ENCODE peak calls at places on chromosomes 1 and 21, in four cellular contexts. T is HFFc6; Q is CD4-positive, alpha-beta T cell; F is GM13976. W is an unnamed sample.

GRCh38 chr1:248805905-248806304 is 19.8 kb downstream of the SH3BP5L start:
- DNase-seq in F (no peak), Q (no peak), T (no peak), W (no peak)

GRCh38 chr1:11638121-11638520 is 16.1 kb downstream of the FBXO2 start:
- DNase-seq in Q (no peak), T (no peak), F (no peak), W (no peak)

GRCh38 chr1:8378202-8378601 is 60.3 kb downstream of the SLC45A1 start:
- DNase-seq in F (no peak), T (no peak), Q (no peak), W (no peak)

GRCh38 chr1:183244466-183244865 is 58.4 kb downstream of the LAMC2 start:
- DNase-seq in F (no peak), Q (no peak), T (no peak), W (no peak)

GRCh38 chr1:2443285-2444137 is 31.1 kb upstream of the PEX10 start:
- DNase-seq in Q (peak; percentile 9), T (no peak), F (no peak), W (no peak)

GRCh38 chr1:173205146-173206051 is 1.7 kb downstream of the TNFSF4 start:
- DNase-seq in Q (peak; percentile 14), F (no peak), T (no peak), W (no peak)

GRCh38 chr1:50531027-50531426 is 107.8 kb upstream of the DMRTA2 start:
- DNase-seq in F (no peak), T (no peak), Q (no peak), W (no peak)

GRCh38 chr1:167200749-167201148 is 19.9 kb upstream of the POU2F1 start:
- DNase-seq in F (no peak), Q (no peak), T (no peak), W (no peak)

GRCh38 chr1:174982971-174983689 is 16.6 kb upstream of the CACYBP start:
- DNase-seq in Q (peak; percentile 25), F (no peak), T (peak; percentile 56), W (no peak)

GRCh38 chr1:11062965-11063401 is 3.2 kb upstream of the SRM start:
- DNase-seq in Q (no peak), T (no peak), F (peak; percentile 79), W (peak; percentile 68)

GRCh38 chr21:42835611-42836401 is 43.5 kb downstream of the WDR4 start:
- DNase-seq in T (no peak), F (no peak), Q (no peak), W (no peak)

GRCh38 chr1:166197141-166197540 is 30.3 kb upstream of the FAM78B start:
- DNase-seq in F (no peak), Q (no peak), T (no peak), W (no peak)

GRCh38 chr21:36428789-36429671 is 43.8 kb downstream of the CHAF1B start:
- DNase-seq in T (no peak), F (no peak), Q (no peak), W (no peak)

GRCh38 chr1:177164380-177165068 is at the start of gene ASTN1:
- DNase-seq in F (no peak), Q (no peak), T (no peak), W (no peak)

GRCh38 chr1:56080123-56080522 is 499.2 kb downstream of the PLPP3 start:
- DNase-seq in F (no peak), T (peak; percentile 31), Q (no peak), W (no peak)

GRCh38 chr1:203204776-203205175 is 18.3 kb upstream of the CHI3L1 start:
- DNase-seq in F (no peak), Q (no peak), T (no peak), W (no peak)

GRCh38 chr1:88813474-88813873 is 77.9 kb downstream of the GTF2B start:
- DNase-seq in Q (no peak), T (no peak), F (no peak), W (no peak)

GRCh38 chr1:30940541-30940940 is 32.0 kb upstream of the SDC3 start:
- DNase-seq in T (no peak), F (no peak), Q (no peak), W (no peak)

GRCh38 chr1:151516031-151516511 is 4.9 kb downstream of the CGN start:
- DNase-seq in Q (no peak), F (no peak), T (no peak), W (no peak)

GRCh38 chr1:148308832-148309458 is 156.9 kb upstream of the NBPF11 start:
- DNase-seq in F (no peak), T (peak; percentile 19), Q (no peak), W (no peak)

GRCh38 chr1:52191395-52191965 is 49.6 kb downstream of the ZFYVE9 start:
- DNase-seq in F (no peak), Q (no peak), T (no peak), W (no peak)

GRCh38 chr21:15080504-15080903 is 15.7 kb upstream of the NRIP1 start:
- DNase-seq in T (no peak), Q (no peak), F (no peak), W (no peak)

GRCh38 chr1:232421143-232421796 is 208.7 kb downstream of the SIPA1L2 start:
- DNase-seq in F (no peak), T (no peak), Q (no peak), W (no peak)

GRCh38 chr1:13892671-13893325 is 192.8 kb downstream of the PRDM2 start:
- DNase-seq in Q (no peak), T (no peak), F (peak; percentile 28), W (no peak)

GRCh38 chr1:246497331-246497915 is 9.7 kb downstream of the SMYD3 start:
- DNase-seq in T (peak; percentile 71), F (peak; percentile 74), Q (no peak), W (no peak)

GRCh38 chr1:30550365-30551220 is 172.8 kb downstream of the MATN1 start:
- DNase-seq in F (no peak), Q (no peak), T (no peak), W (no peak)

GRCh38 chr1:154453577-154454352 is 48.3 kb upstream of the TDRD10 start:
- DNase-seq in T (no peak), Q (no peak), F (no peak), W (no peak)

GRCh38 chr1:6142036-6142621 is 38.0 kb downstream of the CHD5 start:
- DNase-seq in T (no peak), F (no peak), Q (no peak), W (no peak)

GRCh38 chr1:171841931-171842723 is 829 bp downstream of the DNM3 start:
- DNase-seq in T (no peak), Q (no peak), F (peak; percentile 26), W (peak; percentile 13)

GRCh38 chr1:11529330-11529729 is 50.4 kb downstream of the DISP3 start:
- DNase-seq in T (no peak), Q (no peak), F (no peak), W (no peak)

DNA sequence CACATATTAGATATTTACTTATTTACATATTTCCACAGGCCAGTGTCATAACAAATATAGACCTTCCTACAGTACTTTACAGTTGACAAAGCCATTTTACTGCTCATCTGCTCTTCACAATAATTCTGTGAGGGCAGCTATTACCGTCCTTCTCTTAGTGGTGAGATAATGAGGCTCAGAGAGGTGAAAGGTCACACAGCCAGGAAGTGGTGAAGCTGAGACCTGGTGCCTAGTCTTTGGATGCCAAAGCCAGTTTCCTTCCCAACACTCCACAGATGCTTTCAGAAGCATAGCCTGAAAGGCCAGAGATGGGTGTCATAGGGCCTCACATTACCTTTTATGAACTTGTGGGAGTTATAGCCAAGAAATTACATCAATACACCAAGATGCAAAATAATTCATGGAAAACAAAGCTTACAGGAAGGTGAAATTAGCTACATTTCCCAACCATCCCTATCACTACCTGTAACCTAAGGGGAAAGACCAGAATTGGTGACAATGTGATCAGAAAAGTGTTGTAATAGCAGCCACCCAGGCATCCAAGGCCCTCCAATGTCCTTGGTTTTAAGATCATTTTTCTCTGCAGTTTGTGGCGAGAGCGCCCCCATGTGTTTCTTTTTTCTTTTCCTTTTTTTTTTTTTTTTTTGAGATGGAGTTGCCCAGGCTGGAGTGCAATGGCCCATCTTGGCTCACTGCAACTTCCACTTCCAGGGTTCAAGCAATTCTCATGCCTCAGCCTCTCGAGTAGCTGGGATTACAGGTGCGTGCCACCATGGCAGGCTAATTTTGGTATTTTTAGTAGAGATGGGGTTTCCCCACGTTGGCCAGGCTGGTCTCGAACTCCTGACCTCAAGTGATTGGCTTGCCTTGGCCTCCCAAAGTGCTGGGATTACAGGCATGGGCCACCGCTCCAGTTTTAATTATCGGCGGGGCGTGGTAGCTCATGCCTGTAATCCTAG is 26.5 kb upstream of the RPL11 start:
- DNase-seq in F (peak; percentile 59), Q (no peak), T (peak; percentile 4), W (no peak)
- TF ChIP-seq CTCF in F (no peak), Q (no peak), T (peak; percentile 85), W (peak; percentile 37)

DNA sequence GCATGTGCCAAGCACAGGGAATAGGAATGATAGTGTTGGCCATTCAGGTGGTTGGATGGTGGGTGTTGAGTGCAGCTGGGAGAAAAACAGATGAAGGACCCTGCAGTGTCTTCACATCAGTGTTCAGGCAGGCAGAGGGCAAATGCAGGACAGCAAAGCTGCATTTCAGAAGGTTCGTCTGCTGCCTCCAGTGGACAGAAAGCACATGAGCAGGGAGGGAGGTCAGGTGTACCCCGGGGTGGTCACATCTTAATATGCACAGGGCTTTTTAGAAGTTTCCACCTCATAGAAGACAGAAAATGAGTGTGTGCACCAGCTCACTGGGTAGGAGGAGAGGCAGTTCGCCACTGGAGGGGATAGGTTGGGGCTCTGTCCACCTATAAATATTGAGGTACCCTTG is 184.9 kb downstream of the SLC35F3 start:
- DNase-seq in T (no peak), F (no peak), Q (no peak), W (no peak)
- TF ChIP-seq CTCF in T (no peak), F (no peak), Q (no peak), W (peak; percentile 43)

GRCh38 chr21:44741921-44742320 is 30.5 kb upstream of the TSPEAR start:
- DNase-seq in T (no peak), F (no peak), Q (no peak), W (no peak)

GRCh38 chr21:44739316-44739715 is 27.9 kb upstream of the TSPEAR start:
- DNase-seq in F (no peak), T (no peak), Q (no peak), W (no peak)

GRCh38 chr21:44740721-44741120 is 29.3 kb upstream of the TSPEAR start:
- DNase-seq in T (no peak), F (no peak), Q (no peak), W (no peak)

GRCh38 chr21:44738621-44739020 is 27.2 kb upstream of the TSPEAR start:
- DNase-seq in T (no peak), Q (no peak), F (peak; percentile 8), W (no peak)

DNA sequence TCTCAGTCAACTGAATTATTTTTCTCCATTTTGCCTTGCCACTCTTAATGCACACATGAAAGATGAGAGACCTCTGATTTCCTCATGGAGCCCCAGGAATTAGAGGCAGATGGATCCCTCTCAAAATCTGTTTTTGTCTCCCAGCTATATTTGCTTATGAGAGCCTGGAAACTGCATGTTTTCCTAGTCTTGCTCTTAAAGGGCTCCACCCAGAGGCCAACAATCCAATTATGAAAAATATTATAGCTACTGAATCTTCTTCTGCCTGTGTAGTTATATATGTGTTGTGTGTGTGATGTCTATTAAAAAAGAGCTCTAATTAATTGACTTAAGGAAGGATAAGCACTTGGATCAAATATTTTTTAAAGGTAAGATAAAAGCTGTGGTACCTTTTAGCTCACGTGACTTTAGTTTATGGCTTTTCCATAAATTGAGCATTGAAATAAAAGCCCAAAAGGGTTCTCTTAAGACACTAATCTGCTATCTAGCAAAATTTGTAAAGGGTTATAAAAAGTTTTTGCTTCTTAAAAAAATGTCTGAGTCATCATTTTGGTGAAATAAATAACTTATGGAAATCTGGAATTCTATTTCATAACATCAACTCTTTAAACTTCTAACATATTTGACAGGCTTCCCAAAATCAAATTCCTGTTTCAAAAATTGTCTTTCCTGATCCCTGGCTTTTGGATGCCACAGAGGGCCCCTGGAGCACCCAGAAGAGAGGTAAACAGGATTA is 31.2 kb upstream of the TSPEAR start:
- DNase-seq in Q (no peak), T (peak; percentile 15), F (no peak), W (no peak)
- TF ChIP-seq CTCF in Q (peak; percentile 55), T (peak; percentile 62), F (no peak), W (no peak)

GRCh38 chr1:98103617-98104284 is 182.9 kb upstream of the DPYD start:
- DNase-seq in F (no peak), Q (no peak), T (no peak), W (no peak)
- TF ChIP-seq CTCF in F (no peak), Q (no peak), T (peak; percentile 35), W (no peak)

GRCh38 chr1:79773385-79773784 is 766.9 kb upstream of the ADGRL4 start:
- DNase-seq in F (no peak), Q (no peak), T (no peak), W (no peak)
- TF ChIP-seq CTCF in F (no peak), Q (no peak), T (no peak), W (no peak)

W was measured in GM06990.